ENCODE peak calls at places on chromosomes 5 and 9, in nine cellular contexts. One of them, this sample, is unnamed.

GRCh38 chr9:5671711-5672353 is 42.9 kb downstream of the RIC1 start:
- DNase-seq in CD4-positive, alpha-beta T cell: no peak
- DNase-seq in GM06990: no peak
- DNase-seq in PC-3: peak; percentile 19
- DNase-seq in GM23338: no peak
- DNase-seq in sigmoid colon: no peak
- DNase-seq in MCF 10A: no peak
- DNase-seq in endothelial cell: no peak
- DNase-seq in psoas muscle: no peak
- DNase-seq in this sample: no peak

GRCh38 chr9:109880276-109881169 is 100.5 kb downstream of the PALM2AKAP2 start:
- DNase-seq in CD4-positive, alpha-beta T cell: no peak
- DNase-seq in GM06990: peak; percentile 45
- DNase-seq in PC-3: peak; percentile 46
- DNase-seq in GM23338: peak; percentile 89
- DNase-seq in sigmoid colon: no peak
- DNase-seq in MCF 10A: peak; percentile 42
- DNase-seq in endothelial cell: peak; percentile 45
- DNase-seq in psoas muscle: no peak
- DNase-seq in this sample: peak; percentile 49

GRCh38 chr5:110738503-110738811 is 350 bp upstream of the SLC25A46 start:
- DNase-seq in CD4-positive, alpha-beta T cell: no peak
- DNase-seq in GM06990: no peak
- DNase-seq in PC-3: no peak
- DNase-seq in GM23338: no peak
- DNase-seq in sigmoid colon: no peak
- DNase-seq in MCF 10A: no peak
- DNase-seq in endothelial cell: no peak
- DNase-seq in psoas muscle: no peak
- DNase-seq in this sample: peak; percentile 70

GRCh38 chr9:109497193-109498165 is 628 bp downstream of the PTPN3 start:
- DNase-seq in CD4-positive, alpha-beta T cell: no peak
- DNase-seq in GM06990: no peak
- DNase-seq in PC-3: peak; percentile 55
- DNase-seq in GM23338: peak; percentile 28
- DNase-seq in sigmoid colon: no peak
- DNase-seq in MCF 10A: peak; percentile 56
- DNase-seq in endothelial cell: no peak
- DNase-seq in psoas muscle: peak; percentile 19
- DNase-seq in this sample: no peak

GRCh38 chr5:96245401-96246091 is 187.5 kb downstream of the PCSK1 start:
- DNase-seq in CD4-positive, alpha-beta T cell: no peak
- DNase-seq in GM06990: no peak
- DNase-seq in PC-3: peak; percentile 30
- DNase-seq in GM23338: no peak
- DNase-seq in sigmoid colon: no peak
- DNase-seq in MCF 10A: no peak
- DNase-seq in endothelial cell: no peak
- DNase-seq in psoas muscle: no peak
- DNase-seq in this sample: no peak

GRCh38 chr5:163396941-163397340 is 40.5 kb upstream of the CCNG1 start:
- DNase-seq in CD4-positive, alpha-beta T cell: no peak
- DNase-seq in GM06990: no peak
- DNase-seq in PC-3: no peak
- DNase-seq in GM23338: no peak
- DNase-seq in sigmoid colon: no peak
- DNase-seq in MCF 10A: no peak
- DNase-seq in endothelial cell: no peak
- DNase-seq in psoas muscle: no peak
- DNase-seq in this sample: no peak

GRCh38 chr9:128007566-128008138 is 26.9 kb upstream of the EEIG1 start:
- DNase-seq in CD4-positive, alpha-beta T cell: peak; percentile 89
- DNase-seq in GM06990: peak; percentile 83
- DNase-seq in PC-3: peak; percentile 52
- DNase-seq in GM23338: no peak
- DNase-seq in sigmoid colon: no peak
- DNase-seq in MCF 10A: peak; percentile 45
- DNase-seq in endothelial cell: peak; percentile 38
- DNase-seq in psoas muscle: peak; percentile 26
- DNase-seq in this sample: peak; percentile 63

GRCh38 chr9:75071530-75072122 is 16.3 kb downstream of the NMRK1 start:
- DNase-seq in CD4-positive, alpha-beta T cell: peak; percentile 50
- DNase-seq in GM06990: peak; percentile 25
- DNase-seq in PC-3: peak; percentile 82
- DNase-seq in GM23338: no peak
- DNase-seq in sigmoid colon: no peak
- DNase-seq in MCF 10A: peak; percentile 81
- DNase-seq in endothelial cell: no peak
- DNase-seq in psoas muscle: no peak
- DNase-seq in this sample: no peak

GRCh38 chr5:120507826-120508463 is 43.8 kb downstream of the PRR16 start:
- DNase-seq in CD4-positive, alpha-beta T cell: no peak
- DNase-seq in GM06990: no peak
- DNase-seq in PC-3: no peak
- DNase-seq in GM23338: peak; percentile 33
- DNase-seq in sigmoid colon: no peak
- DNase-seq in MCF 10A: peak; percentile 17
- DNase-seq in endothelial cell: no peak
- DNase-seq in psoas muscle: no peak
- DNase-seq in this sample: no peak

GRCh38 chr9:78539904-78540303 is 243.0 kb downstream of the PSAT1 start:
- DNase-seq in CD4-positive, alpha-beta T cell: no peak
- DNase-seq in GM06990: no peak
- DNase-seq in PC-3: peak; percentile 91
- DNase-seq in GM23338: no peak
- DNase-seq in sigmoid colon: no peak
- DNase-seq in MCF 10A: peak; percentile 15
- DNase-seq in endothelial cell: no peak
- DNase-seq in psoas muscle: peak; percentile 64
- DNase-seq in this sample: no peak

GRCh38 chr5:40446910-40447309 is 232.8 kb upstream of the PTGER4 start:
- DNase-seq in CD4-positive, alpha-beta T cell: no peak
- DNase-seq in GM06990: no peak
- DNase-seq in PC-3: peak; percentile 96
- DNase-seq in GM23338: no peak
- DNase-seq in sigmoid colon: no peak
- DNase-seq in MCF 10A: peak; percentile 85
- DNase-seq in endothelial cell: no peak
- DNase-seq in psoas muscle: no peak
- DNase-seq in this sample: no peak

GRCh38 chr9:123420560-123421210 is 64.7 kb downstream of the CRB2 start:
- DNase-seq in CD4-positive, alpha-beta T cell: no peak
- DNase-seq in GM06990: no peak
- DNase-seq in PC-3: no peak
- DNase-seq in GM23338: no peak
- DNase-seq in sigmoid colon: peak; percentile 65
- DNase-seq in MCF 10A: no peak
- DNase-seq in endothelial cell: no peak
- DNase-seq in psoas muscle: no peak
- DNase-seq in this sample: no peak

GRCh38 chr5:120604898-120605297 is 140.8 kb downstream of the PRR16 start:
- DNase-seq in CD4-positive, alpha-beta T cell: no peak
- DNase-seq in GM06990: no peak
- DNase-seq in PC-3: peak; percentile 92
- DNase-seq in GM23338: no peak
- DNase-seq in sigmoid colon: no peak
- DNase-seq in MCF 10A: peak; percentile 87
- DNase-seq in endothelial cell: no peak
- DNase-seq in psoas muscle: no peak
- DNase-seq in this sample: no peak

GRCh38 chr9:134957945-134958227 is 40.2 kb upstream of the FCN1 start:
- DNase-seq in CD4-positive, alpha-beta T cell: no peak
- DNase-seq in GM06990: no peak
- DNase-seq in PC-3: no peak
- DNase-seq in GM23338: no peak
- DNase-seq in sigmoid colon: peak; percentile 41
- DNase-seq in MCF 10A: no peak
- DNase-seq in endothelial cell: no peak
- DNase-seq in psoas muscle: no peak
- DNase-seq in this sample: no peak
- TF ChIP-seq CTCF in CD4-positive, alpha-beta T cell: no peak
- TF ChIP-seq CTCF in GM06990: no peak
- TF ChIP-seq CTCF in PC-3: no peak
- TF ChIP-seq CTCF in GM23338: no peak
- TF ChIP-seq CTCF in sigmoid colon: no peak
- TF ChIP-seq CTCF in MCF 10A: no peak
- TF ChIP-seq CTCF in endothelial cell: no peak
- TF ChIP-seq CTCF in psoas muscle: no peak
- TF ChIP-seq CTCF in this sample: no peak

GRCh38 chr5:123367739-123368138 is 55.5 kb downstream of the CEP120 start:
- DNase-seq in CD4-positive, alpha-beta T cell: no peak
- DNase-seq in GM06990: no peak
- DNase-seq in PC-3: peak; percentile 31
- DNase-seq in GM23338: peak; percentile 39
- DNase-seq in sigmoid colon: no peak
- DNase-seq in MCF 10A: peak; percentile 23
- DNase-seq in endothelial cell: no peak
- DNase-seq in psoas muscle: no peak
- DNase-seq in this sample: no peak
- TF ChIP-seq CTCF in CD4-positive, alpha-beta T cell: no peak
- TF ChIP-seq CTCF in GM06990: peak; percentile 40
- TF ChIP-seq CTCF in PC-3: peak; percentile 61
- TF ChIP-seq CTCF in GM23338: peak; percentile 57
- TF ChIP-seq CTCF in sigmoid colon: peak; percentile 35
- TF ChIP-seq CTCF in MCF 10A: peak; percentile 50
- TF ChIP-seq CTCF in endothelial cell: peak; percentile 38
- TF ChIP-seq CTCF in psoas muscle: peak; percentile 23
- TF ChIP-seq CTCF in this sample: no peak

DNA sequence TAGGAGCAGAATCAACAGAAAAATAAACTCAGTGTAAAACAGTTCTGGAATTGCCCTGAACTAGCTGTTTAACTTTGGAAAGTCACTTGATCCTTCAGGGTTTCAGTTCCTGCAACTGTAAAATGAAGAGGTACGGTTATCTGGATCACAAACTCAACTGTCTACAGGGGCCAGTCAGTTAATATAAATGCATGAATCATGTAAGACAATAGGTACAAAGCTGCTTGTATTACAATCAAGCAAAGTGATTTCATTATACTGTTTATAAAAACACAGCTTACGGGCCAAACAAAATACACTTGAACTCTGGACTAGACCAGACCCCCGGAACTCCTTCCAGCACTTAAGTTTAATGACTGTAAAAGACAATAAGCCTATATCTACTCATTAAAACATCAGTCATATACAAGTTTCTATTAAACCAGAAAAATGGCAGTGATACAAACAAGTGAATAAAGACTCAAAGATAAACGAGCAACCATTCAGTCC is 73.0 kb downstream of the MRPS27 start:
- DNase-seq in CD4-positive, alpha-beta T cell: no peak
- DNase-seq in GM06990: no peak
- DNase-seq in PC-3: peak; percentile 63
- DNase-seq in GM23338: no peak
- DNase-seq in sigmoid colon: no peak
- DNase-seq in MCF 10A: peak; percentile 54
- DNase-seq in endothelial cell: no peak
- DNase-seq in psoas muscle: no peak
- DNase-seq in this sample: no peak
- TF ChIP-seq CTCF in CD4-positive, alpha-beta T cell: no peak
- TF ChIP-seq CTCF in GM06990: no peak
- TF ChIP-seq CTCF in PC-3: no peak
- TF ChIP-seq CTCF in GM23338: no peak
- TF ChIP-seq CTCF in sigmoid colon: no peak
- TF ChIP-seq CTCF in MCF 10A: no peak
- TF ChIP-seq CTCF in endothelial cell: no peak
- TF ChIP-seq CTCF in psoas muscle: no peak
- TF ChIP-seq CTCF in this sample: no peak

GRCh38 chr5:91180506-91180905 is 202.6 kb downstream of the ARRDC3 start:
- DNase-seq in CD4-positive, alpha-beta T cell: no peak
- DNase-seq in GM06990: no peak
- DNase-seq in PC-3: no peak
- DNase-seq in GM23338: no peak
- DNase-seq in sigmoid colon: no peak
- DNase-seq in MCF 10A: no peak
- DNase-seq in endothelial cell: no peak
- DNase-seq in psoas muscle: no peak
- DNase-seq in this sample: no peak

GRCh38 chr5:91186101-91186500 is 197.0 kb downstream of the ARRDC3 start:
- DNase-seq in CD4-positive, alpha-beta T cell: no peak
- DNase-seq in GM06990: no peak
- DNase-seq in PC-3: no peak
- DNase-seq in GM23338: no peak
- DNase-seq in sigmoid colon: no peak
- DNase-seq in MCF 10A: no peak
- DNase-seq in endothelial cell: no peak
- DNase-seq in psoas muscle: no peak
- DNase-seq in this sample: no peak

GRCh38 chr5:91179018-91179417 is 204.1 kb downstream of the ARRDC3 start:
- DNase-seq in CD4-positive, alpha-beta T cell: no peak
- DNase-seq in GM06990: no peak
- DNase-seq in PC-3: no peak
- DNase-seq in GM23338: no peak
- DNase-seq in sigmoid colon: no peak
- DNase-seq in MCF 10A: no peak
- DNase-seq in endothelial cell: no peak
- DNase-seq in psoas muscle: no peak
- DNase-seq in this sample: no peak

GRCh38 chr5:91183743-91184142 is 199.4 kb downstream of the ARRDC3 start:
- DNase-seq in CD4-positive, alpha-beta T cell: no peak
- DNase-seq in GM06990: no peak
- DNase-seq in PC-3: no peak
- DNase-seq in GM23338: peak; percentile 78
- DNase-seq in sigmoid colon: no peak
- DNase-seq in MCF 10A: no peak
- DNase-seq in endothelial cell: no peak
- DNase-seq in psoas muscle: no peak
- DNase-seq in this sample: no peak

DNA sequence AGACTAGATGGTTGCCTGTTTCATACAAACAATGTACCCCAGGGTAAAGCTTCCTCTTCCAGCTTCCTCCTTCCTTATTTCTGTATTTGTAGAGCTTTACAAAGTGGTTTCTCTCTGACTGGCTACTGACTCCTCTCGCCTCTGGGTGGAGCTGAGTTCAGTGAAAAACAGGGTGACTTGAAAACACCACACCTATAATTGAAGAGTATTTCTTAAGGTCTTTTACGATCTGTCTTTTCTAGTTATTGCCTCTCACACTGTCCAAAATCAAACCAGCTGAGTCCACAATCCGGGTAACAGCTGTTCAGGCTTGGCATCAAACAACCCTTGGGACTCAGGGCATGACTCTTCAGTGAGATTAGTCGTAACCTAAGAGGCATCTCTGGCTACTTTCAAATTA is 200.4 kb downstream of the ARRDC3 start:
- DNase-seq in CD4-positive, alpha-beta T cell: no peak
- DNase-seq in GM06990: peak; percentile 21
- DNase-seq in PC-3: no peak
- DNase-seq in GM23338: peak; percentile 52
- DNase-seq in sigmoid colon: no peak
- DNase-seq in MCF 10A: no peak
- DNase-seq in endothelial cell: no peak
- DNase-seq in psoas muscle: peak; percentile 50
- DNase-seq in this sample: no peak
- TF ChIP-seq CTCF in CD4-positive, alpha-beta T cell: no peak
- TF ChIP-seq CTCF in GM06990: peak; percentile 21
- TF ChIP-seq CTCF in PC-3: no peak
- TF ChIP-seq CTCF in GM23338: no peak
- TF ChIP-seq CTCF in sigmoid colon: no peak
- TF ChIP-seq CTCF in MCF 10A: no peak
- TF ChIP-seq CTCF in endothelial cell: no peak
- TF ChIP-seq CTCF in psoas muscle: peak; percentile 15
- TF ChIP-seq CTCF in this sample: peak; percentile 10

GRCh38 chr9:77276799-77277198 is 99.5 kb downstream of the VPS13A start:
- DNase-seq in CD4-positive, alpha-beta T cell: no peak
- DNase-seq in GM06990: no peak
- DNase-seq in PC-3: no peak
- DNase-seq in GM23338: peak; percentile 51
- DNase-seq in sigmoid colon: no peak
- DNase-seq in MCF 10A: no peak
- DNase-seq in endothelial cell: no peak
- DNase-seq in psoas muscle: no peak
- DNase-seq in this sample: no peak
- TF ChIP-seq CTCF in CD4-positive, alpha-beta T cell: no peak
- TF ChIP-seq CTCF in GM06990: no peak
- TF ChIP-seq CTCF in PC-3: no peak
- TF ChIP-seq CTCF in GM23338: peak; percentile 61
- TF ChIP-seq CTCF in sigmoid colon: no peak
- TF ChIP-seq CTCF in MCF 10A: no peak
- TF ChIP-seq CTCF in endothelial cell: no peak
- TF ChIP-seq CTCF in psoas muscle: no peak
- TF ChIP-seq CTCF in this sample: no peak

This sample was measured in GM20000.